ENCODE peak calls at places on chromosomes 13 and 19, in nine cellular contexts. U is SW 1271, I is NB4, H is nephron progenitor cell, J is AG09309, W is epithelial cell of esophagus, X is ascending aorta, R is GM03348, V is Caki2. K is an unnamed sample.

GRCh38 chr13:35978607-35979316 is 152.4 kb downstream of the DCLK1 start:
- DNase-seq in W (peak), V (peak), H (peak), I (peak), J (peak), U (peak), X (no peak), R (peak), K (peak)

GRCh38 chr13:99990045-99990977 is 8.7 kb downstream of the ZIC2 start:
- DNase-seq in I (no peak), J (no peak), U (no peak), V (no peak), R (no peak), W (no peak), X (no peak), H (peak), K (peak)

GRCh38 chr19:30387311-30388115 is 15.3 kb downstream of the ZNF536 start:
- DNase-seq in H (no peak), R (no peak), W (no peak), I (no peak), U (no peak), X (no peak), V (no peak), J (no peak), K (no peak)

GRCh38 chr19:55251296-55252081 is 7.3 kb downstream of the PPP6R1 start:
- DNase-seq in X (no peak), V (peak), J (no peak), R (no peak), H (no peak), I (peak), U (no peak), W (peak), K (no peak)

GRCh38 chr19:38650180-38650775 is 2.8 kb downstream of the ACTN4 start:
- DNase-seq in J (no peak), U (no peak), W (peak), I (no peak), H (no peak), V (no peak), R (no peak), X (no peak), K (no peak)

GRCh38 chr13:99199541-99200432 is 867 bp upstream of the UBAC2 start:
- DNase-seq in V (peak), W (no peak), I (no peak), R (no peak), X (no peak), U (no peak), J (no peak), H (no peak), K (no peak)

GRCh38 chr13:27374650-27375049 is 49.8 kb upstream of the GTF3A start:
- DNase-seq in R (peak), V (peak), U (peak), W (peak), J (peak), X (no peak), H (peak), I (peak), K (peak)

GRCh38 chr13:32905864-32906180 is 110.4 kb upstream of the KL start:
- DNase-seq in H (no peak), U (no peak), W (no peak), V (no peak), J (no peak), X (no peak), R (peak), I (no peak), K (no peak)

GRCh38 chr19:19465436-19466070 is 49.8 kb downstream of the TSSK6 start:
- DNase-seq in J (no peak), V (no peak), U (no peak), I (no peak), X (no peak), R (no peak), W (no peak), H (no peak), K (no peak)

GRCh38 chr19:6378036-6378435 is 2.3 kb upstream of the PSPN start:
- DNase-seq in V (peak), J (no peak), R (peak), W (no peak), U (no peak), I (no peak), X (no peak), H (peak), K (peak)

GRCh38 chr19:35417713-35418534 is 30.1 kb upstream of the FFAR2 start:
- DNase-seq in R (no peak), U (no peak), V (no peak), J (no peak), I (no peak), H (no peak), W (no peak), X (no peak), K (no peak)

GRCh38 chr19:13765395-13766094 is 1.2 kb downstream of the MRI1 start:
- DNase-seq in W (no peak), J (no peak), U (no peak), X (no peak), I (no peak), V (no peak), H (no peak), R (no peak), K (peak)

GRCh38 chr13:103436057-103436654 is 369.9 kb upstream of the SLC10A2 start:
- DNase-seq in J (no peak), R (no peak), X (no peak), I (no peak), V (no peak), H (no peak), U (no peak), W (no peak), K (no peak)

GRCh38 chr13:62033932-62034331 is 618.3 kb upstream of the PCDH20 start:
- DNase-seq in R (no peak), X (no peak), W (no peak), U (no peak), H (peak), I (no peak), V (no peak), J (no peak), K (no peak)

GRCh38 chr19:3042545-3043267 is 13.6 kb upstream of the TLE2 start:
- DNase-seq in X (no peak), I (no peak), J (no peak), W (no peak), R (no peak), H (no peak), V (no peak), U (no peak), K (no peak)

GRCh38 chr13:44649118-44649455 is 73.0 kb upstream of the TSC22D1 start:
- DNase-seq in H (peak), U (no peak), I (no peak), J (no peak), X (no peak), R (no peak), W (no peak), V (no peak), K (peak)

GRCh38 chr19:46020819-46021125 is 2.1 kb downstream of the PGLYRP1 start:
- DNase-seq in R (no peak), W (no peak), I (no peak), J (no peak), H (no peak), V (no peak), U (no peak), X (no peak), K (no peak)

GRCh38 chr19:14371321-14371821 is 9.9 kb upstream of the ADGRE5 start:
- DNase-seq in V (no peak), H (no peak), U (no peak), R (no peak), I (no peak), J (no peak), W (no peak), X (no peak), K (no peak)

GRCh38 chr19:49437231-49437630 is 4.1 kb downstream of the SLC17A7 start:
- DNase-seq in V (no peak), X (no peak), J (no peak), R (no peak), I (no peak), H (no peak), W (no peak), U (no peak), K (no peak)

GRCh38 chr19:34253711-34254551 is 423 bp upstream of the GARRE1 start:
- DNase-seq in V (peak), H (peak), R (peak), J (no peak), W (peak), I (peak), U (no peak), X (peak), K (peak)

GRCh38 chr19:29547361-29547960 is 21.7 kb downstream of the VSTM2B start:
- DNase-seq in W (no peak), J (no peak), R (no peak), H (no peak), U (no peak), I (no peak), V (no peak), X (no peak), K (no peak)

GRCh38 chr19:45376045-45376724 is 5.8 kb upstream of the ERCC2 start:
- DNase-seq in V (peak), H (peak), W (peak), X (no peak), U (no peak), I (no peak), R (peak), J (peak), K (peak)

GRCh38 chr13:44237276-44237767 is 136.3 kb upstream of the SERP2 start:
- DNase-seq in R (peak), V (peak), X (peak), J (peak), I (peak), W (peak), H (no peak), U (no peak), K (no peak)

GRCh38 chr13:102190930-102191329 is 210.9 kb downstream of the FGF14 start:
- DNase-seq in J (no peak), X (no peak), V (no peak), R (no peak), U (no peak), W (peak), I (no peak), H (no peak), K (no peak)

GRCh38 chr19:35545855-35546381 is 492 bp downstream of the TMEM147 start:
- DNase-seq in I (peak), J (no peak), X (no peak), W (peak), U (no peak), V (no peak), R (peak), H (peak), K (no peak)

GRCh38 chr19:43596842-43597461 is 557 bp downstream of the ZNF576 start:
- DNase-seq in I (peak), J (no peak), X (no peak), V (no peak), W (no peak), R (no peak), U (no peak), H (no peak), K (no peak)

GRCh38 chr13:26300140-26300539 is 46.2 kb downstream of the CDK8 start:
- DNase-seq in R (peak), H (no peak), X (no peak), J (no peak), V (no peak), W (peak), I (peak), U (no peak), K (no peak)

GRCh38 chr19:47780215-47780551 is 1.7 kb downstream of the SELENOW start:
- DNase-seq in U (no peak), X (no peak), I (no peak), J (no peak), R (no peak), V (no peak), W (no peak), H (no peak), K (no peak)

GRCh38 chr19:50819636-50820035 is 4.0 kb downstream of the KLK1 start:
- DNase-seq in R (no peak), I (no peak), U (no peak), W (no peak), J (no peak), H (no peak), V (no peak), X (no peak), K (no peak)

GRCh38 chr19:20423381-20424207 is 142.0 kb downstream of the ZNF737 start:
- DNase-seq in U (no peak), I (peak), W (peak), H (peak), R (peak), X (peak), V (peak), J (no peak), K (peak)

GRCh38 chr13:72820156-72820897 is 38.4 kb downstream of the PIBF1 start:
- DNase-seq in W (peak), X (no peak), I (no peak), R (peak), V (no peak), J (peak), U (no peak), H (no peak), K (no peak)

GRCh38 chr19:19387108-19387507 is 18.4 kb upstream of the GATAD2A start:
- DNase-seq in X (no peak), W (no peak), V (no peak), H (no peak), U (no peak), J (no peak), I (no peak), R (no peak), K (no peak)

GRCh38 chr13:100987993-100988392 is 313.4 kb upstream of the TMTC4 start:
- DNase-seq in X (no peak), V (no peak), U (no peak), J (no peak), W (peak), I (no peak), H (no peak), R (peak), K (peak)

GRCh38 chr13:24176351-24177101 is 16.0 kb downstream of the SPATA13 start:
- DNase-seq in H (no peak), W (no peak), V (no peak), I (no peak), R (no peak), X (no peak), J (no peak), U (no peak), K (no peak)

GRCh38 chr13:30071890-30072817 is 221.7 kb upstream of the UBL3 start:
- DNase-seq in U (no peak), W (peak), J (no peak), X (no peak), I (no peak), V (no peak), R (no peak), H (no peak), K (no peak)

GRCh38 chr19:35352448-35353304 is 5.0 kb downstream of the FFAR1 start:
- DNase-seq in J (peak), R (peak), U (peak), X (no peak), V (peak), I (peak), W (peak), H (peak), K (peak)

GRCh38 chr13:103996733-103997132 is 930.5 kb upstream of the SLC10A2 start:
- DNase-seq in W (no peak), H (no peak), I (no peak), X (no peak), J (no peak), U (no peak), V (no peak), R (no peak), K (no peak)

K was measured in ELF-1.